ENCODE peak calls at places on chromosomes 6 and 20, in five cellular contexts. B, P, X, L and F are unnamed samples. For H3K4me1, the result is how much of the 10 kb centered on the place peaks cover.

GRCh38 chr6:19691465-19692167 is 145.6 kb upstream of the ID4 start:
- DNase-seq in B (no peak), P (no peak), X (peak), L (peak), F (peak)

GRCh38 chr20:32247957-32248497 is 29.4 kb upstream of the KIF3B start:
- DNase-seq in B (no peak), P (no peak), X (no peak), L (no peak), F (no peak)

GRCh38 chr6:34697904-34698557 is 1.5 kb upstream of the ILRUN start:
- DNase-seq in B (no peak), P (no peak), X (no peak), L (no peak), F (no peak)

GRCh38 chr20:49219924-49220831 is 962 bp downstream of the DDX27 start:
- DNase-seq in B (no peak), P (peak), X (no peak), L (no peak), F (no peak)

GRCh38 chr6:44451803-44452690 is 64.5 kb downstream of the CDC5L start:
- DNase-seq in B (no peak), P (no peak), X (no peak), L (no peak), F (no peak)

GRCh38 chr6:161186173-161186769 is 87.6 kb downstream of the AGPAT4 start:
- DNase-seq in B (no peak), P (peak), X (no peak), L (no peak), F (no peak)

GRCh38 chr6:121482004-121482693 is 46.7 kb downstream of the GJA1 start:
- DNase-seq in B (no peak), P (peak), X (no peak), L (peak), F (no peak)

GRCh38 chr6:39137235-39137634 is 22.2 kb upstream of the SAYSD1 start:
- DNase-seq in B (peak), P (peak), X (peak), L (peak), F (no peak)

GRCh38 chr20:18001131-18001921 is 32.5 kb downstream of the MGME1 start:
- DNase-seq in B (peak), P (peak), X (peak), L (peak), F (peak)

GRCh38 chr6:25934181-25934580 is 3.7 kb upstream of the SLC17A2 start:
- DNase-seq in B (no peak), P (no peak), X (no peak), L (no peak), F (no peak)

GRCh38 chr20:49775229-49775693 is 37.4 kb upstream of the SLC9A8 start:
- DNase-seq in B (no peak), P (peak), X (peak), L (peak), F (peak)

GRCh38 chr6:158161566-158162254 is 6.4 kb downstream of the SERAC1 start:
- DNase-seq in B (no peak), P (no peak), X (no peak), L (peak), F (no peak)

GRCh38 chr20:62570897-62571666 is 71.2 kb upstream of the SLCO4A1 start:
- DNase-seq in B (no peak), P (no peak), X (no peak), L (no peak), F (no peak)

GRCh38 chr6:11814116-11814515 is 35.5 kb upstream of the ADTRP start:
- DNase-seq in B (no peak), P (no peak), X (peak), L (no peak), F (peak)

GRCh38 chr6:56399672-56400263 is 152.4 kb upstream of the COL21A1 start:
- DNase-seq in B (no peak), P (peak), X (peak), L (peak), F (peak)

GRCh38 chr6:35016417-35017221 is 124.5 kb downstream of the TCP11 start:
- DNase-seq in B (peak), P (no peak), X (peak), L (no peak), F (peak)

GRCh38 chr6:72817208-72817607 is 195.3 kb downstream of the KCNQ5 start:
- DNase-seq in B (no peak), P (peak), X (no peak), L (no peak), F (no peak)

GRCh38 chr20:2874456-2874855 is 1.2 kb downstream of the PTPRA start:
- DNase-seq in B (no peak), P (peak), X (no peak), L (no peak), F (no peak)

GRCh38 chr6:110934499-110934898 is 24.0 kb upstream of the GTF3C6 start:
- DNase-seq in B (no peak), P (no peak), X (no peak), L (no peak), F (no peak)

GRCh38 chr6:152595507-152595906 is 41.7 kb downstream of the SYNE1 start:
- DNase-seq in B (no peak), P (peak), X (peak), L (peak), F (no peak)

GRCh38 chr20:25081065-25081729 is 744 bp downstream of the VSX1 start:
- DNase-seq in B (no peak), P (no peak), X (peak), L (peak), F (no peak)

GRCh38 chr6:17506962-17507361 is 93.1 kb upstream of the FAM8A1 start:
- DNase-seq in B (no peak), P (no peak), X (no peak), L (no peak), F (no peak)

GRCh38 chr6:80433010-80433665 is 326.7 kb downstream of the BCKDHB start:
- DNase-seq in B (no peak), P (no peak), X (no peak), L (peak), F (no peak)

GRCh38 chr6:84263557-84263956 is 36.1 kb upstream of the CEP162 start:
- DNase-seq in B (no peak), P (no peak), X (no peak), L (peak), F (no peak)

GRCh38 chr20:38617011-38617829 is 15.6 kb downstream of the ARHGAP40 start:
- DNase-seq in B (no peak), P (peak), X (no peak), L (peak), F (no peak)

GRCh38 chr6:80263603-80264002 is 157.1 kb downstream of the BCKDHB start:
- DNase-seq in B (no peak), P (no peak), X (no peak), L (no peak), F (no peak)

GRCh38 chr6:125558451-125558850 is 191.0 kb upstream of the HEY2 start:
- DNase-seq in B (no peak), P (no peak), X (no peak), L (peak), F (no peak)

GRCh38 chr6:93424303-93425064 is 5.1 kb upstream of the EPHA7 start:
- DNase-seq in B (no peak), P (peak), X (peak), L (peak), F (no peak)

GRCh38 chr6:32202186-32202585 is 9.7 kb upstream of the GPSM3 start:
- DNase-seq in B (no peak), P (no peak), X (no peak), L (no peak), F (no peak)

GRCh38 chr6:34709386-34709785 is 12.8 kb upstream of the ILRUN start:
- DNase-seq in B (peak), P (no peak), X (peak), L (no peak), F (peak)

GRCh38 chr6:143745160-143746133 is 67.7 kb downstream of the PHACTR2 start:
- DNase-seq in B (no peak), P (peak), X (peak), L (peak), F (peak)

GRCh38 chr6:53492860-53493634 is 51.9 kb downstream of the GCLC start:
- DNase-seq in B (no peak), P (peak), X (peak), L (peak), F (no peak)

GRCh38 chr20:34029415-34029814 is 35.7 kb downstream of the RALY start:
- DNase-seq in B (no peak), P (no peak), X (no peak), L (no peak), F (no peak)

GRCh38 chr20:40913224-40913821 is 115.3 kb upstream of the TOP1 start:
- DNase-seq in B (no peak), P (no peak), X (no peak), L (no peak), F (no peak)

GRCh38 chr6:75855047-75855446 is 106.0 kb downstream of the MYO6 start:
- DNase-seq in B (no peak), P (peak), X (peak), L (peak), F (peak)

GRCh38 chr6:124432632-124433031 is 529.6 kb upstream of the RNF217 start:
- DNase-seq in B (no peak), P (no peak), X (no peak), L (no peak), F (no peak)

DNA sequence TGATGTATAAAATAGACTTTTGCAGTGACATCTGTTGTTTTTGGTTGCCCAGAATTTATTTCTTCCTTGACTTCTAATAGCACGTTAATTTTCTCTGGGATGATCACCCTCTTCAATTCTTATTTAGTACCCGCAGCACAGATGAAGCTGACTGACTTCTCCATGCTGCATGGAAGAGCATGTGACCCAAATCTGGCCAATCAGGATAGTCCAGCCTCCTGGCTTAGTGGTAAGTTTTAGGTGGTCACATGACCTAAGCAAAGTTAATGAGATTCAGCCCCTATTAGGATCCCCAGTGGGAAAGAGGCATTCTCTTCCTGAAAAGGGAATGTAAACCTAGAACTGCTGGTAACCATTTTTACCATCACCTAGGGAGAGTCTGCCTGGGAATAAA is 13.8 kb upstream of the SIRT5 start:
- DNase-seq in B (no peak), P (no peak), X (no peak), L (peak), F (no peak)
- H3K27ac ChIP-seq in B (no peak), P (no peak), X (no peak), L (no peak), F (no peak)

DNA sequence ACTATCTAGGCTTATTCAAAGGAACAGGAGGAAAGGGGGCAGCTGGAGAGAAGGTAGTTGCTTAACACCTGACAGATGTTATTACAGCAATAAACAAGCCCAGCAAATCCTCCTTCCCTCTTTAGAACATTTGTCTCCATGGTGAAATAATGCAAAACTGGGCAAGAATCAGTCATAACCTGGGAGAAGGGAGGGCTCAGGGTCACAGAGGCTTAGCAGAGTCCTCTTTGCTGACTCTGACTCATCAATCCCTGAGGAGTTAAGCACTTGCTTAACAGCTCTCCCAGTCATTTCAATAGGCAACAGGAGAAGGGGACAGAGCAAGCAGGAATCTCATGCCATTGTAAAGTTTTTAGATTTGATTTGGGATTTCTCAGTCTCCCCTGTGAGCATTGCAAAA is 230.2 kb downstream of the IBTK start:
- DNase-seq in B (no peak), P (peak), X (peak), L (peak), F (no peak)
- H3K4me1 ChIP-seq in B (half or more), P (under half), X (under half), L (under half), F (under half)

GRCh38 chr6:134094436-134094835 is 42.0 kb upstream of the SLC2A12 start:
- DNase-seq in B (no peak), P (no peak), X (no peak), L (no peak), F (no peak)
- H3K27ac ChIP-seq in B (no peak), P (no peak), X (no peak), L (no peak), F (no peak)

GRCh38 chr6:154745243-154745642 is 12.0 kb downstream of the SCAF8 start:
- DNase-seq in B (no peak), P (no peak), X (no peak), L (no peak), F (no peak)
- H3K4me1 ChIP-seq in B (half or more), P (under half), X (under half), L (under half), F (half or more)

GRCh38 chr20:50959543-50960126 is 1.0 kb downstream of the MOCS3 start:
- DNase-seq in B (no peak), P (peak), X (no peak), L (no peak), F (no peak)
- H3K27ac ChIP-seq in B (no peak), P (peak), X (peak), L (no peak), F (no peak)